ENCODE peak calls at places on chromosome 5, in five cellular contexts. One of them, this sample, is unnamed.

GRCh38 chr5:81556809-81557208 is 162.9 kb upstream of the ACOT12 start:
- DNase-seq in heart left ventricle: no peak
- DNase-seq in effector memory CD4-positive, alpha-beta T cell: no peak
- DNase-seq in fibroblast of lung: no peak
- DNase-seq in lower lobe of right lung: no peak
- DNase-seq in this sample: no peak

GRCh38 chr5:126269511-126269910 is 153.7 kb upstream of the GRAMD2B start:
- DNase-seq in fibroblast of lung: no peak
- DNase-seq in lower lobe of right lung: no peak
- DNase-seq in effector memory CD4-positive, alpha-beta T cell: no peak
- DNase-seq in heart left ventricle: no peak
- DNase-seq in this sample: no peak

GRCh38 chr5:137561572-137561971 is 62.4 kb upstream of the SPOCK1 start:
- DNase-seq in effector memory CD4-positive, alpha-beta T cell: no peak
- DNase-seq in heart left ventricle: no peak
- DNase-seq in fibroblast of lung: no peak
- DNase-seq in lower lobe of right lung: no peak
- DNase-seq in this sample: no peak

GRCh38 chr5:135814254-135814653 is 20.2 kb upstream of the SLC25A48 start:
- DNase-seq in fibroblast of lung: no peak
- DNase-seq in lower lobe of right lung: no peak
- DNase-seq in effector memory CD4-positive, alpha-beta T cell: no peak
- DNase-seq in heart left ventricle: no peak
- DNase-seq in this sample: no peak

GRCh38 chr5:147455321-147455720 is 54.5 kb downstream of the DPYSL3 start:
- DNase-seq in effector memory CD4-positive, alpha-beta T cell: no peak
- DNase-seq in fibroblast of lung: peak; percentile 93
- DNase-seq in lower lobe of right lung: no peak
- DNase-seq in heart left ventricle: no peak
- DNase-seq in this sample: no peak

GRCh38 chr5:6837519-6838110 is 124.4 kb downstream of the TENT4A start:
- DNase-seq in fibroblast of lung: no peak
- DNase-seq in effector memory CD4-positive, alpha-beta T cell: no peak
- DNase-seq in heart left ventricle: no peak
- DNase-seq in lower lobe of right lung: no peak
- DNase-seq in this sample: no peak

GRCh38 chr5:82165740-82166530 is 112.2 kb downstream of the RPS23 start:
- DNase-seq in effector memory CD4-positive, alpha-beta T cell: no peak
- DNase-seq in heart left ventricle: peak; percentile 64
- DNase-seq in fibroblast of lung: peak; percentile 98
- DNase-seq in lower lobe of right lung: peak; percentile 61
- DNase-seq in this sample: peak; percentile 67

GRCh38 chr5:168347368-168347767 is 55.9 kb downstream of the WWC1 start:
- DNase-seq in lower lobe of right lung: no peak
- DNase-seq in heart left ventricle: no peak
- DNase-seq in fibroblast of lung: no peak
- DNase-seq in effector memory CD4-positive, alpha-beta T cell: no peak
- DNase-seq in this sample: no peak

GRCh38 chr5:147168578-147169327 is 66.1 kb upstream of the STK32A start:
- DNase-seq in effector memory CD4-positive, alpha-beta T cell: no peak
- DNase-seq in heart left ventricle: no peak
- DNase-seq in fibroblast of lung: peak; percentile 40
- DNase-seq in lower lobe of right lung: no peak
- DNase-seq in this sample: no peak

GRCh38 chr5:159515909-159516415 is 185.7 kb upstream of the IL12B start:
- DNase-seq in fibroblast of lung: peak; percentile 43
- DNase-seq in effector memory CD4-positive, alpha-beta T cell: peak; percentile 42
- DNase-seq in lower lobe of right lung: peak; percentile 68
- DNase-seq in heart left ventricle: peak; percentile 27
- DNase-seq in this sample: peak; percentile 4

GRCh38 chr5:61333351-61334223 is 1.5 kb downstream of the ZSWIM6 start:
- DNase-seq in effector memory CD4-positive, alpha-beta T cell: no peak
- DNase-seq in heart left ventricle: peak; percentile 39
- DNase-seq in fibroblast of lung: no peak
- DNase-seq in lower lobe of right lung: peak; percentile 80
- DNase-seq in this sample: no peak

GRCh38 chr5:126852104-126852531 is 75.2 kb downstream of the LMNB1 start:
- DNase-seq in lower lobe of right lung: no peak
- DNase-seq in fibroblast of lung: no peak
- DNase-seq in heart left ventricle: no peak
- DNase-seq in effector memory CD4-positive, alpha-beta T cell: no peak
- DNase-seq in this sample: peak; percentile 69

GRCh38 chr5:158032246-158032645 is 173.3 kb upstream of the CLINT1 start:
- DNase-seq in effector memory CD4-positive, alpha-beta T cell: no peak
- DNase-seq in lower lobe of right lung: no peak
- DNase-seq in fibroblast of lung: no peak
- DNase-seq in heart left ventricle: no peak
- DNase-seq in this sample: no peak

GRCh38 chr5:87899109-87900100 is 369.2 kb downstream of the TMEM161B start:
- DNase-seq in lower lobe of right lung: no peak
- DNase-seq in effector memory CD4-positive, alpha-beta T cell: no peak
- DNase-seq in heart left ventricle: peak; percentile 49
- DNase-seq in fibroblast of lung: no peak
- DNase-seq in this sample: no peak

GRCh38 chr5:176578391-176578808 is 29.3 kb downstream of the CDHR2 start:
- DNase-seq in lower lobe of right lung: peak; percentile 73
- DNase-seq in fibroblast of lung: peak; percentile 26
- DNase-seq in effector memory CD4-positive, alpha-beta T cell: peak; percentile 10
- DNase-seq in heart left ventricle: no peak
- DNase-seq in this sample: peak; percentile 32
- H3K27ac ChIP-seq in lower lobe of right lung: no peak overlapping the region
- H3K27ac ChIP-seq in fibroblast of lung: no peak overlapping the region
- H3K27ac ChIP-seq in effector memory CD4-positive, alpha-beta T cell: no peak overlapping the region
- H3K27ac ChIP-seq in heart left ventricle: no peak overlapping the region
- H3K27ac ChIP-seq in this sample: no peak overlapping the region

GRCh38 chr5:149679876-149680809 is 50.0 kb upstream of the PPARGC1B start:
- DNase-seq in lower lobe of right lung: no peak
- DNase-seq in fibroblast of lung: no peak
- DNase-seq in heart left ventricle: peak; percentile 51
- DNase-seq in effector memory CD4-positive, alpha-beta T cell: no peak
- DNase-seq in this sample: no peak
- H3K27ac ChIP-seq in lower lobe of right lung: no peak overlapping the region
- H3K27ac ChIP-seq in fibroblast of lung: no peak overlapping the region
- H3K27ac ChIP-seq in heart left ventricle: peak overlapping the region; percentile 85
- H3K27ac ChIP-seq in effector memory CD4-positive, alpha-beta T cell: no peak overlapping the region
- H3K27ac ChIP-seq in this sample: no peak overlapping the region

DNA sequence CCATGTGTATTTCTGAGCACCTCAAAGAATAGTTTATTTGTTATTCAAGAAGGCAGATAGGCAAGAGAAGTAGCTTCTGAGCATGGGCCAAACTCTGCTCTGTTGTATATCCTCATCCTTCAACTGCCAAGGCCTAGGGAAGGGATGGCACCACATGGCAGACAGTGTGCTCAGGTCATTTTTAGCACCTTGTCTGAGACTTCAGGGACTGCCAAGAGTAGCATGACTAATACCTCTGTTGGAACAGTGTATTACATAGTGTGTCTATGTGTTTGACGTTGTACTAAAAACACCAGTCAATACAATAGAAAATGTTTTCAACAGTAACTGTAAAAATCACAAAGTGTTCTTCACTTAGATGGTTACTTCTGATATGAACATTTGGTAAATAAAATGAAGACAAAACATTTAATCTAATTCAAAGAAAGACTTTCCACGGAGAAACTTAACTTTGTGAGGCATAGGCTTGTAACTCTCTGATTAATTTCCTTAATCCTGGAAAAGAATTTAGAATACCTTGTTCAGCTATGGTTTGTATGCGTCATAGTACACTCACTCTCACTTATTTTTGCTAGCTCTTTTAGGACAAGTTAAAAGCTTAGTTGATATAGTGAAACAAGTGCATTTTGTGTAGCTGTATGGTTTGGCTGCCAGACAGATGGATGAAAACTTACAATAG is 318.4 kb upstream of the RIOK2 start:
- DNase-seq in effector memory CD4-positive, alpha-beta T cell: no peak
- DNase-seq in lower lobe of right lung: no peak
- DNase-seq in heart left ventricle: no peak
- DNase-seq in fibroblast of lung: no peak
- DNase-seq in this sample: no peak
- H3K27ac ChIP-seq in effector memory CD4-positive, alpha-beta T cell: no peak overlapping the region
- H3K27ac ChIP-seq in lower lobe of right lung: no peak overlapping the region
- H3K27ac ChIP-seq in heart left ventricle: no peak overlapping the region
- H3K27ac ChIP-seq in fibroblast of lung: no peak overlapping the region
- H3K27ac ChIP-seq in this sample: no peak overlapping the region

DNA sequence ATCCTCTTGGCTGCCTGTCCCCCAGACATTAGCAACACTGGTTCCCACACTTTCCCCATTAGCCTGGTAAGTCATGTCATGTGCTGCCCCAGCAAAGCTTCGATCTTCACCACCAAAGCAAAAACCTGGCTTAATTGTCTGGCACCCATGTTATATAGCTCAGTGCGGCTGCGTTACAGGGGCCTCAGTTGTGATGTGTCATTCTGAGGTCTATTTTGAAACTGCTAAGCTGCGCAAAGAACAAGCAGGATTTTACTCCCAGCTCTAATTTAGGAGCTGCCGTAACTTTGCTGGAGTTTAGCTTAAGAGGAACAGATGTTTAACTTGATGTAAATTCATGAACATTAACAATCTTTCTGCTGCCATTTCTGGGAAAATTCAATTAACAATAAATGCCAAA is 274.0 kb downstream of the HSPA4 start:
- DNase-seq in lower lobe of right lung: no peak
- DNase-seq in effector memory CD4-positive, alpha-beta T cell: no peak
- DNase-seq in heart left ventricle: no peak
- DNase-seq in fibroblast of lung: no peak
- DNase-seq in this sample: no peak
- H3K27ac ChIP-seq in lower lobe of right lung: no peak overlapping the region
- H3K27ac ChIP-seq in effector memory CD4-positive, alpha-beta T cell: no peak overlapping the region
- H3K27ac ChIP-seq in heart left ventricle: no peak overlapping the region
- H3K27ac ChIP-seq in fibroblast of lung: no peak overlapping the region
- H3K27ac ChIP-seq in this sample: no peak overlapping the region

GRCh38 chr5:68754536-68754935 is 339.3 kb upstream of the SLC30A5 start:
- DNase-seq in fibroblast of lung: no peak
- DNase-seq in effector memory CD4-positive, alpha-beta T cell: no peak
- DNase-seq in heart left ventricle: no peak
- DNase-seq in lower lobe of right lung: no peak
- DNase-seq in this sample: no peak

GRCh38 chr5:68759593-68759992 is 334.2 kb upstream of the SLC30A5 start:
- DNase-seq in effector memory CD4-positive, alpha-beta T cell: no peak
- DNase-seq in fibroblast of lung: no peak
- DNase-seq in heart left ventricle: no peak
- DNase-seq in lower lobe of right lung: no peak
- DNase-seq in this sample: no peak

GRCh38 chr5:68757813-68758212 is 336.0 kb upstream of the SLC30A5 start:
- DNase-seq in lower lobe of right lung: no peak
- DNase-seq in fibroblast of lung: no peak
- DNase-seq in heart left ventricle: no peak
- DNase-seq in effector memory CD4-positive, alpha-beta T cell: no peak
- DNase-seq in this sample: no peak

GRCh38 chr5:68751651-68752050 is 342.2 kb upstream of the SLC30A5 start:
- DNase-seq in effector memory CD4-positive, alpha-beta T cell: no peak
- DNase-seq in lower lobe of right lung: no peak
- DNase-seq in fibroblast of lung: no peak
- DNase-seq in heart left ventricle: no peak
- DNase-seq in this sample: no peak

DNA sequence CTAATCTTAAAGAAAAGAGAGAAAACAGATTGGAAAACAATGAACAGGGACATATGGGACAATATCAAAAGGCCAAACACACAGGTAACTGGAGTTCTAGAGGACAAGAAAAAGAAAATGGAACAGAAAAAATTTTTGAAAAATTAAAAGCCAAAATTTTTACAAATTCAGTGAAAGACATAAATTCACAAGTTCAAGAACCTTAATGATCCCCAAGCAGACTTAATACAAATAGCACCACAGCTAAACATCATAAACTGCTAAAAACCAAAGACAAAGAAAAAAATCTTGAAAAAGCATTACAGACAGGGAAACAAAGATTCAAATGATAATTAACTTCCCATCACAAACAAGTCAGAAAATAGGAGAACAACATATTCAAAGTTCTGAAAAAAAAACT is 338.5 kb upstream of the SLC30A5 start:
- DNase-seq in lower lobe of right lung: no peak
- DNase-seq in heart left ventricle: no peak
- DNase-seq in effector memory CD4-positive, alpha-beta T cell: no peak
- DNase-seq in fibroblast of lung: no peak
- DNase-seq in this sample: no peak
- H3K27ac ChIP-seq in lower lobe of right lung: no peak overlapping the region
- H3K27ac ChIP-seq in heart left ventricle: no peak overlapping the region
- H3K27ac ChIP-seq in effector memory CD4-positive, alpha-beta T cell: no peak overlapping the region
- H3K27ac ChIP-seq in fibroblast of lung: no peak overlapping the region
- H3K27ac ChIP-seq in this sample: no peak overlapping the region

GRCh38 chr5:139687656-139688055 is 39.5 kb downstream of the CXXC5 start:
- DNase-seq in effector memory CD4-positive, alpha-beta T cell: no peak
- DNase-seq in heart left ventricle: no peak
- DNase-seq in lower lobe of right lung: no peak
- DNase-seq in fibroblast of lung: no peak
- DNase-seq in this sample: no peak

GRCh38 chr5:139684881-139685749 is 37.0 kb downstream of the CXXC5 start:
- DNase-seq in effector memory CD4-positive, alpha-beta T cell: no peak
- DNase-seq in fibroblast of lung: no peak
- DNase-seq in lower lobe of right lung: no peak
- DNase-seq in heart left ventricle: no peak
- DNase-seq in this sample: no peak

GRCh38 chr5:139686919-139687421 is 38.8 kb downstream of the CXXC5 start:
- DNase-seq in lower lobe of right lung: no peak
- DNase-seq in heart left ventricle: no peak
- DNase-seq in effector memory CD4-positive, alpha-beta T cell: no peak
- DNase-seq in fibroblast of lung: no peak
- DNase-seq in this sample: no peak

GRCh38 chr5:139685886-139686285 is 37.7 kb downstream of the CXXC5 start:
- DNase-seq in lower lobe of right lung: no peak
- DNase-seq in effector memory CD4-positive, alpha-beta T cell: no peak
- DNase-seq in heart left ventricle: no peak
- DNase-seq in fibroblast of lung: no peak
- DNase-seq in this sample: no peak

GRCh38 chr5:139686356-139686918 is 38.3 kb downstream of the CXXC5 start:
- DNase-seq in lower lobe of right lung: no peak
- DNase-seq in effector memory CD4-positive, alpha-beta T cell: no peak
- DNase-seq in heart left ventricle: no peak
- DNase-seq in fibroblast of lung: no peak
- DNase-seq in this sample: no peak
- H3K27ac ChIP-seq in lower lobe of right lung: no peak overlapping the region
- H3K27ac ChIP-seq in effector memory CD4-positive, alpha-beta T cell: no peak overlapping the region
- H3K27ac ChIP-seq in heart left ventricle: no peak overlapping the region
- H3K27ac ChIP-seq in fibroblast of lung: no peak overlapping the region
- H3K27ac ChIP-seq in this sample: no peak overlapping the region

GRCh38 chr5:142309747-142310318 is 15.0 kb downstream of the SPRY4 start:
- DNase-seq in lower lobe of right lung: no peak
- DNase-seq in fibroblast of lung: no peak
- DNase-seq in effector memory CD4-positive, alpha-beta T cell: no peak
- DNase-seq in heart left ventricle: no peak
- DNase-seq in this sample: no peak

GRCh38 chr5:142308358-142308757 is 16.5 kb downstream of the SPRY4 start:
- DNase-seq in effector memory CD4-positive, alpha-beta T cell: no peak
- DNase-seq in fibroblast of lung: no peak
- DNase-seq in heart left ventricle: no peak
- DNase-seq in lower lobe of right lung: no peak
- DNase-seq in this sample: no peak

GRCh38 chr5:142311725-142312124 is 13.1 kb downstream of the SPRY4 start:
- DNase-seq in effector memory CD4-positive, alpha-beta T cell: no peak
- DNase-seq in lower lobe of right lung: no peak
- DNase-seq in heart left ventricle: no peak
- DNase-seq in fibroblast of lung: no peak
- DNase-seq in this sample: no peak

GRCh38 chr5:142312399-142312798 is 12.4 kb downstream of the SPRY4 start:
- DNase-seq in effector memory CD4-positive, alpha-beta T cell: no peak
- DNase-seq in fibroblast of lung: no peak
- DNase-seq in heart left ventricle: no peak
- DNase-seq in lower lobe of right lung: no peak
- DNase-seq in this sample: no peak

GRCh38 chr5:142310803-142311202 is 14.0 kb downstream of the SPRY4 start:
- DNase-seq in effector memory CD4-positive, alpha-beta T cell: no peak
- DNase-seq in lower lobe of right lung: no peak
- DNase-seq in heart left ventricle: no peak
- DNase-seq in fibroblast of lung: no peak
- DNase-seq in this sample: no peak
- H3K27ac ChIP-seq in effector memory CD4-positive, alpha-beta T cell: no peak overlapping the region
- H3K27ac ChIP-seq in lower lobe of right lung: no peak overlapping the region
- H3K27ac ChIP-seq in heart left ventricle: no peak overlapping the region
- H3K27ac ChIP-seq in fibroblast of lung: peak overlapping the region; percentile 9
- H3K27ac ChIP-seq in this sample: no peak overlapping the region

GRCh38 chr5:9046756-9047481 is 499.0 kb downstream of the SEMA5A start:
- DNase-seq in lower lobe of right lung: no peak
- DNase-seq in effector memory CD4-positive, alpha-beta T cell: no peak
- DNase-seq in heart left ventricle: no peak
- DNase-seq in fibroblast of lung: peak; percentile 71
- DNase-seq in this sample: no peak
- H3K27ac ChIP-seq in lower lobe of right lung: no peak overlapping the region
- H3K27ac ChIP-seq in effector memory CD4-positive, alpha-beta T cell: no peak overlapping the region
- H3K27ac ChIP-seq in heart left ventricle: peak overlapping the region; percentile 46
- H3K27ac ChIP-seq in fibroblast of lung: peak overlapping the region; percentile 85
- H3K27ac ChIP-seq in this sample: no peak overlapping the region